ENCODE peak calls at places on chromosomes 5 and 9, in four cellular contexts. I, E, O and S are unnamed samples.
A peak's percentile ranks its signal among the peaks of the same experiment; 100 is the strongest.

GRCh38 chr5:61332891-61333350 is 863 bp downstream of the ZSWIM6 start:
- DNase-seq in I (peak; percentile 69), O (peak; percentile 63), E (peak; percentile 18), S (peak; percentile 89)

GRCh38 chr9:16385590-16386578 is 484.6 kb downstream of the BNC2 start:
- DNase-seq in O (no peak), E (no peak), I (no peak), S (no peak)

GRCh38 chr5:150256416-150257064 is 33.0 kb downstream of the CAMK2A start:
- DNase-seq in I (no peak), O (peak; percentile 32), E (no peak), S (no peak)

GRCh38 chr5:66363097-66363496 is 219.0 kb downstream of the SREK1 start:
- DNase-seq in E (no peak), I (no peak), O (no peak), S (no peak)

GRCh38 chr5:82150562-82150961 is 127.6 kb downstream of the RPS23 start:
- DNase-seq in I (no peak), O (no peak), E (no peak), S (no peak)

GRCh38 chr9:98913044-98913443 is 30.7 kb upstream of the COL15A1 start:
- DNase-seq in O (no peak), E (no peak), I (no peak), S (no peak)

GRCh38 chr5:178786859-178787499 is 56.5 kb upstream of the ZNF354A start:
- DNase-seq in I (peak; percentile 21), O (peak; percentile 84), E (no peak), S (no peak)

GRCh38 chr5:61525573-61526142 is 193.6 kb downstream of the ZSWIM6 start:
- DNase-seq in E (no peak), O (no peak), I (no peak), S (no peak)

GRCh38 chr9:69918317-69918716 is 97.7 kb downstream of the CFAP95 start:
- DNase-seq in O (no peak), E (no peak), I (no peak), S (no peak)

GRCh38 chr9:17528859-17529258 is 50.0 kb upstream of the SH3GL2 start:
- DNase-seq in O (no peak), I (peak; percentile 44), E (no peak), S (no peak)

GRCh38 chr9:93672622-93673270 is 96.4 kb downstream of the PHF2 start:
- DNase-seq in E (no peak), O (no peak), I (no peak), S (peak; percentile 8)

GRCh38 chr9:93298498-93299417 is 114.8 kb downstream of the WNK2 start:
- DNase-seq in O (no peak), I (no peak), E (no peak), S (peak; percentile 80)

GRCh38 chr5:128225245-128226030 is 141.9 kb downstream of the SLC12A2 start:
- DNase-seq in E (no peak), O (no peak), I (no peak), S (no peak)

GRCh38 chr5:172005708-172006377 is 595 bp downstream of the FBXW11 start:
- DNase-seq in E (no peak), I (peak; percentile 40), O (peak; percentile 28), S (no peak)

GRCh38 chr5:142108432-142109355 is at the start of gene NDFIP1:
- DNase-seq in I (peak; percentile 85), O (peak; percentile 67), E (peak; percentile 26), S (peak; percentile 76)

GRCh38 chr5:421287-421880 is 21.6 kb upstream of the EXOC3 start:
- DNase-seq in O (no peak), I (peak; percentile 70), E (no peak), S (peak; percentile 70)

GRCh38 chr5:64769856-64770255 is 1.1 kb downstream of the CWC27 start:
- DNase-seq in I (no peak), O (no peak), E (no peak), S (no peak)

GRCh38 chr5:64766105-64766504 is 2.4 kb downstream of the SREK1IP1 start:
- DNase-seq in E (no peak), O (no peak), I (no peak), S (no peak)

GRCh38 chr5:64767959-64768357 is 533 bp downstream of the SREK1IP1 start:
- DNase-seq in E (no peak), O (no peak), I (peak; percentile 38), S (no peak)

GRCh38 chr5:64766934-64767333 is 1.6 kb downstream of the SREK1IP1 start:
- DNase-seq in E (no peak), O (no peak), I (no peak), S (no peak)

DNA sequence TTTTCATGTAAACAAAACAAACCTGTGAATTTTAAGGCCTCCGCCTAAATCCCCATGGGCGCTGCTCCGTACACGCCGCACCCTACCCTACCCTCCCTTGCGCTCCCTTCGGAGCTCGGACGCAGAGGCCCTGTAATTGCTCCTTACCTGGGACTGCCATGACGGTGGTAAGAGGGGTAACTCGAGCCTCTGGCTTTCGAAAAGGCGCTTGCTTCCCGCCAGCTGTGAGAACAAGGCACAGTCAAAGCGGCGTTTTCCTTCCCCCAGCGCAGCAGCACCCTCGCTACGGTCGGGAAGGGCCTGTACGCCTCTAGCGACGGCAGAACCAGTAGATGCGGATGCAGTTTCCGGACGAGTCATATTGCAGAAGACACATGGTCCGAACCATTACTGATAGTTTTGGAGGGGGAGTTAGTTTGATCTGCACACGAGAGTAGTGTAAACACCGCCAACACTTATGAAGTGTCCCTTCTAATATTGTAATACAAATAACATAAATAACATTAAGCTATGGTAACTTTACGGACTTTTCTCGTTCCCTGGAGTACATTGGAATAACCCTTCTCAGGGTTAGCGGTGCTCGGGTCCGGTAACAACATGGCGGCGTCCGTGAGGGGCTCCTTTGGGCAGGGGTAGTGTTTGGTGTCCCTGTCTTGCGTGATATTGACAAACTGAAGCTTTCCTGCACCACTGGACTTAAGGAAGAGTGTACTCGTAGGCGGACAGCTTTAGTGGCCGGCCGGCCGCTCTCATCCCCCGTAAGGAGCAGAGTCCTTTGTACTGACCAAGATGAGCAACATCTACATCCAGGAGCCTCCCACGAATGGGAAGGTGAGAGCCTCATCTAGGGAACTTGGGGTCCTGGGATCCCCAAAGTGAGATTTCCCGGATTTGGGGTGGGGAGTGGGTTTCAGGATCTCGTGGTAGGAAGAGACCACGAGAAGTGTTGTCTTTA is at the start of the genes CWC27 and SREK1IP1:
- DNase-seq in I (peak; percentile 91), E (peak; percentile 29), O (peak; percentile 66), S (peak; percentile 92)
- TF ChIP-seq CTCF in I (no peak), E (peak; percentile 10), O (no peak), S (no peak)

DNA sequence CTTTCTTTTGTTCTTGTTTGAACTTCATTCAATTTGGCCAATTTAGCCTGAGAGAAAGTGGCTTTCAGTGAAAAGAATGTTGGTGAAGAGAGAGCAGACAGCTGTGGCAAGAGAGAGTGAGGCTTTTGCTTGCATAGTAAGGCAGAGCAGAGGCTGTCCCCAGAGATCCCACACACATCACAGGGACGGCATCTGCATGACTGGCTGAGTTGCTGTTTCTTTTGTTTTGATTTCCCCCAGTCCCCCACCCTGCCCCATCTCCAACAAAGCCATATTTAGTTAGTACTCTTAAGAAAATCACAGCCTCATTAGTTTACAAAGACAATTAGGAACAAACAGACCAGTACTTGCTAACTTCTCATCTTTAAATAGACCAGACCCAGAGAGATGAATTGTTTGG is 363.9 kb upstream of the SEMA6A start:
- DNase-seq in E (no peak), I (no peak), O (no peak), S (no peak)
- H3K4me3 ChIP-seq in E (no peak overlapping the region), I (no peak overlapping the region), O (no peak overlapping the region), S (no peak overlapping the region)

DNA sequence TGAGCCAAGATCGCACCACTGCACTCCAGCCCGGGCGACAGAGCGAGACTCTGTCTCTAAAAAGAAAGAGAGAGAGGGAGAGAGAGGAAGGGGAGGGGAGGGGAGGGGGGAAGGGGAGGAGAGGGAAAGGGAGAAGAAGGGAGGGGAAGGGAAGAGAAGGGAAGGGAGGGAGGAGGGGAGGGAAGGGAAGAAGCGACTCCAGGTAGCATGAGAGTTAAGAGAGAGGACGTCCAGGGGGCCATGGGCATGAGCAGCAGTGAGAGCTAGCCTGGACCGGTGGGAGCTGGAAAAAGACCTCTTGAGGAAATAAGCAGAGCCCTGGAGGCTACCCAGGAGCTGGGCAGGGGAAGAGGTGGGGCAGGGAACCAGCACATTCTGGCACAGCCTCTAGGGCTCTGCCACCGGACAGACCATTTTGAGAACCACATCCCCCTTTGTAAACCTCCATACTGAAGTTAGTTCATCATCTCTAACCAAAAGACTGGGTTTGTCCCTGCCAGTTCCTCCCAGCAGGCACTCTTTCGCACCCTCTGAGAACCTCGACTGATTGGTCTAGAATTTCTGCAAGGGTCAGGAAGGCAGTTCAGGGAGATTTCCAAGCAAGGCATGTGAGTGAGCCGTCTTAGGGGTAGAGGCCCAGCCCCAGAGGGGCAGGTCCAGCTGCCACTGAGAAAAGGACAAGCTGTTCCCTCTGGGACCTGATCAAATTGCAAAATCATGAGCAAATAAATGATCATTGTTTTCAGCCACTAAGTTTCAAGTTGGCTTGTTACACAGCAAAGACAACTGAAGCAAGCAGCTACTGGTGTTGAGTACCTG is 11.7 kb downstream of the NAIF1 start:
- DNase-seq in I (peak; percentile 22), E (no peak), O (no peak), S (peak; percentile 78)
- TF ChIP-seq POLR2A in I (no peak), E (peak; percentile 57), O (no peak), S (no peak)

GRCh38 chr9:2321523-2322148 is 300.0 kb upstream of the VLDLR start:
- DNase-seq in O (no peak), I (peak; percentile 16), E (no peak), S (no peak)
- TF ChIP-seq CTCF in O (no peak), I (no peak), E (no peak), S (no peak)